ENCODE peak calls at places on chromosomes 13 and 19, in nine cellular contexts. Y is tibial nerve, G is esophagus squamous epithelium, Q is left ventricle myocardium inferior, I is thoracic aorta, K is suprapubic skin, J is uterus, N is WTC11, W is WERI-Rb-1. R is an unnamed sample.

GRCh38 chr19:51366999-51367564 is 894 bp upstream of the ETFB start:
- DNase-seq in W (no peak), N (peak), I (no peak), G (no peak), K (no peak), Y (no peak), J (no peak), Q (peak), R (no peak)

GRCh38 chr13:49641810-49642291 is 13.5 kb downstream of the ARL11 start:
- DNase-seq in G (peak), K (no peak), Q (peak), Y (peak), I (no peak), J (no peak), W (no peak), N (no peak), R (no peak)

GRCh38 chr19:58474291-58474996 is 1.7 kb upstream of the ZNF446 start:
- DNase-seq in G (no peak), K (no peak), N (no peak), W (no peak), J (no peak), I (no peak), Y (no peak), Q (no peak), R (no peak)

GRCh38 chr13:34358811-34359513 is 541.0 kb downstream of the RFC3 start:
- DNase-seq in W (no peak), N (no peak), J (no peak), I (no peak), K (no peak), Y (no peak), Q (no peak), G (no peak), R (no peak)

GRCh38 chr19:33604651-33605050 is 17.1 kb upstream of the CHST8 start:
- DNase-seq in G (no peak), W (no peak), K (no peak), I (no peak), J (no peak), Q (no peak), Y (no peak), N (no peak), R (no peak)

GRCh38 chr19:21912654-21913053 is 76.7 kb upstream of the ZNF43 start:
- DNase-seq in G (no peak), K (no peak), Y (no peak), Q (no peak), I (no peak), J (no peak), N (no peak), W (peak), R (no peak)

GRCh38 chr13:108346376-108346775 is 76.9 kb downstream of the TNFSF13B start:
- DNase-seq in N (no peak), J (no peak), I (no peak), G (no peak), K (no peak), W (no peak), Q (no peak), Y (no peak), R (no peak)

GRCh38 chr19:38685666-38686529 is 38.4 kb downstream of the ACTN4 start:
- DNase-seq in W (peak), I (no peak), Q (no peak), G (no peak), Y (no peak), K (no peak), J (no peak), N (no peak), R (no peak)

GRCh38 chr19:16076958-16077611 is 790 bp downstream of the TPM4 start:
- DNase-seq in N (peak), J (no peak), W (peak), K (peak), Q (peak), Y (peak), G (no peak), I (no peak), R (no peak)

GRCh38 chr13:73718248-73718647 is 416.0 kb downstream of the KLF12 start:
- DNase-seq in Y (no peak), W (no peak), K (no peak), G (no peak), Q (no peak), I (no peak), J (no peak), N (no peak), R (no peak)

GRCh38 chr13:95182570-95183285 is 118.5 kb downstream of the ABCC4 start:
- DNase-seq in I (no peak), N (no peak), G (no peak), K (no peak), Y (no peak), J (no peak), W (no peak), Q (no peak), R (no peak)

GRCh38 chr13:106484084-106484754 is 51.2 kb downstream of the EFNB2 start:
- DNase-seq in J (no peak), G (no peak), W (no peak), Y (no peak), K (no peak), I (no peak), N (no peak), Q (no peak), R (no peak)

GRCh38 chr19:57934820-57935665 is at the start of gene ZNF418:
- DNase-seq in J (peak), Q (peak), Y (no peak), K (no peak), I (no peak), G (no peak), N (peak), W (peak), R (no peak)

GRCh38 chr13:42569576-42570344 is 4.2 kb upstream of the TNFSF11 start:
- DNase-seq in N (no peak), I (no peak), Y (no peak), G (no peak), Q (no peak), W (no peak), J (no peak), K (no peak), R (no peak)

GRCh38 chr19:41696402-41697197 is 8.5 kb upstream of the CEACAM7 start:
- DNase-seq in G (no peak), Y (no peak), K (peak), J (no peak), W (no peak), Q (no peak), N (peak), I (no peak), R (no peak)

GRCh38 chr19:46347572-46347883 is 641 bp downstream of the PPP5C start:
- DNase-seq in Q (no peak), I (no peak), G (no peak), K (no peak), J (no peak), W (no peak), N (no peak), Y (no peak), R (no peak)
- TF ChIP-seq CTCF in Q (no peak), I (peak), G (no peak), K (no peak), J (no peak), W (no peak), N (peak), Y (no peak), R (no peak)

DNA sequence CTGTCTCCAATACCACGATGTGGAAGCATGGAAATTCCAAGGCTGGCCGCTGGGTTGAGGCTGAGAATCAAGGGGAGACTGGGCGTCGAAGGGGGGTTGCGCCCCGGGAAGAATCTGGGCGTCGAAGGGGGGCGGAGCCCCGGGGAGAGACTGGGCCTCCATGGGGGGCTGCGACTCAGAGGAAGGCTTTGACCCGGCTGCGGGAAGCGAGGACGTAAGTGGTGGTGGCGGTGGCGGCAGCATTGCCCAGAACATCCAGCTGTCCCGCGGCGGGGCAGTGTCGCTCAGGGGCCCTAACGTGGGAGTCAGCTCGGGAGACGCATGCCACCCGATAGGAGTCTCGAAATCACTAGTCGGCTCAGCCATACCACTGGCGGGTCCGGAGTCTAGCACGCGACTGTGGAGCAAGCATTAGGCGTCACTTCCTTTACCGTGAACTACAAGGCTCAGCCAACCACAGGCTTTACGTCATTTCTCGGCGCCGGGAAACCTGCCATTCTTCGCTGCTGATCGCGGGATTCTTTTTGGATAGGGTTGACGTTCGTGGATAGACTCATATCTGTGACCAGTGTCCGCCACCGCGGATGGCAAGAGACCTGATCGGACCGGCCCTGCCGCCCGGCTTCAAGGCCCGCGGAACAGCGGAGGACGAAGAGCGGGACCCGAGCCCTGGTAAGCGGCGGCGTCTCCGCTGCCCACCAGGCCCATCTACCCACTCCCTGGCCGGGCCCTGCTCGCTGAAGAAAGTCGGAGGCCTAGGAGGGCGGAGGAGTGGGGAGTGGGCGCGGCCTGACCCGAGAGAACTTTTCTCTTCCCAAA is at the start of the genes GPALPP1 and NUFIP1:
- DNase-seq in W (peak), K (peak), N (peak), I (peak), G (peak), Y (peak), Q (peak), J (peak), R (peak)
- TF ChIP-seq CTCF in W (no peak), K (no peak), N (no peak), I (no peak), G (peak), Y (no peak), Q (no peak), J (no peak), R (no peak)

DNA sequence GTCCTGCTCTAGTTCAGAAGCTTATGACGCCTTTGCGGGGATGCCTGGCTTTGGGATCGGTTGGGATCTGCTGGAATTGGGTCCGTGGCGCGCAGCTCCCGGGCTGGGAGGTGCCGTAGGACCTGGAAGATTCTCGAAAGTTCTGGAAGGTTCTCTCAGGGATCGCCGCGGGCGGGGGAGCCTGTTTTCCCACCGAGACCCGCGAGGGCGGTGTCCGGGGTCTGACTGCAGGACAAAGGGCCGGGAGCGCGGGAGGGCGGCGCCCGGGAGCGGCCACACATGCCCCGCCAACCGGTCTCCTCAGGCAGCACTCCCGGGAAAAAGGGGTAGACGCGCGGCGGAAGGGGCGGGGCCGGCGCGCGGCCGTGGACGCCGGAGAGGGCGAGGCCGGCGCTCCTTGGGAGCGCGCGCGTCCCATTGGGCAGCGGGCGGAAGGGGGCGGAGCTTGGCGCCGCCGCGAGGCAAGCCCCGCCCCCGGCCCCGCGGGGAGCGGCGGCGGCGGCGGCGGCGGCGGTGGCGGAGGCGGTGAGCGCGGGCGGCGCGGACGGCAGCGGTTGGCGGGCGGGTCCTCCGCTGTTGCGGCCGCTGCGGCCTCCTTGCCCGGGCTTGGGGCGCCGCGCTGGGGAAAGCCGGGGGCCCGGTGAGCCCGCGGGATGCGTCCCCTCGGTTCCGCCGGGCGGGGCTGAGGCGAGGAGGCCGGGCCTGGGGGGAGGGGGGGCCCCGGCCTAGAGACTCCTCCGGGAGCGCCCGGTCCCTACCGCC is 29.0 kb upstream of the NDUFS7 start:
- DNase-seq in N (peak), Y (peak), J (peak), I (peak), G (no peak), K (peak), Q (peak), W (peak), R (peak)
- TF ChIP-seq CTCF in N (no peak), Y (no peak), J (peak), I (no peak), G (peak), K (no peak), Q (peak), W (no peak), R (no peak)

GRCh38 chr13:30577381-30577780 is 40.3 kb upstream of the USPL1 start:
- DNase-seq in W (peak), N (no peak), I (no peak), K (no peak), G (no peak), J (no peak), Y (no peak), Q (no peak), R (no peak)

GRCh38 chr13:30580852-30581502 is 36.7 kb upstream of the USPL1 start:
- DNase-seq in Y (no peak), W (no peak), G (no peak), Q (no peak), K (no peak), J (no peak), N (no peak), I (no peak), R (no peak)

GRCh38 chr13:30584332-30584731 is 33.4 kb upstream of the USPL1 start:
- DNase-seq in K (no peak), N (no peak), Y (no peak), G (no peak), J (no peak), I (no peak), Q (no peak), W (no peak), R (no peak)

GRCh38 chr13:30585748-30586262 is 31.9 kb upstream of the USPL1 start:
- DNase-seq in Y (no peak), N (no peak), Q (no peak), J (no peak), W (no peak), G (no peak), K (no peak), I (no peak), R (no peak)

GRCh38 chr13:30581582-30581981 is 36.1 kb upstream of the USPL1 start:
- DNase-seq in J (no peak), N (no peak), Y (no peak), K (no peak), Q (no peak), I (no peak), G (no peak), W (no peak), R (no peak)
- TF ChIP-seq CTCF in J (no peak), N (no peak), Y (peak), K (no peak), Q (no peak), I (no peak), G (peak), W (peak), R (no peak)

DNA sequence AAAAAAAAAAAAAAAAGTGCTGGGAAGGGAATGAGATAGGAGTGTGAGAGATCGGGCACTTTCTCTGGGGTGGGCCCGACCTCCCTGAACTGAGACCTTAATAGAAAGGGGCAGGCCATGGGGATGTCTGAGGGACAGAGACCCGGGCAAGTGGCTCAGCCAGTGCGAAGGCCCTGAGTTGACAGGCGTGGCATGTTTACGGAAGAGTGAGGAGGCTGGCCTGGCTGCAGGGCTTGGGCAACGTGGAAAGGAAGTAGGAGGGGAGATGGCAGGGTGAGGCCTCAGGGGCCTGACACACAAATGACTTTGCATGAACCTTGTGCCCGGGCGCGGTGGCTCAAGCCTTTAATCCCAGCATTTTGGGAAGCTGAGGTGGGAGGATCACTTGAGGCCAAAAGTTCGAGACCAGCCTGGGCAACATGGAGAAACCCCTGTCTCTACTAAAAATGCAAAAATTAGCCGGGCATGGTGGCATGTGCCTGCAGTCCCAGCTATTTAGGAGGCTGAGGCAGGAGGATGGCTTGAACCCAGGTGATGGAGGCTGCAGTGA is 13.9 kb downstream of the FCHO1 start:
- DNase-seq in I (no peak), N (no peak), W (no peak), Q (peak), Y (no peak), K (no peak), G (no peak), J (no peak), R (no peak)
- TF ChIP-seq CTCF in I (no peak), N (no peak), W (no peak), Q (no peak), Y (no peak), K (no peak), G (no peak), J (no peak), R (no peak)